ENCODE peak calls at places on chromosomes 6 and 20, in seven cellular contexts. F, J, A, U, Q, L and M are unnamed samples.

GRCh38 chr20:46572181-46572580 is 21.7 kb upstream of the OCSTAMP start:
- DNase-seq in L (no peak), Q (peak; percentile 85), U (no peak), J (no peak), F (no peak), A (no peak), M (no peak)

GRCh38 chr20:18524646-18525045 is 16.9 kb downstream of the SEC23B start:
- DNase-seq in A (no peak), L (no peak), Q (no peak), U (peak; percentile 76), J (no peak), F (no peak), M (no peak)

GRCh38 chr6:130307752-130308361 is 58.0 kb upstream of the TMEM200A start:
- DNase-seq in F (no peak), L (no peak), A (no peak), Q (no peak), U (peak; percentile 79), J (no peak), M (no peak)

GRCh38 chr6:149371154-149371553 is 28.9 kb upstream of the SUMO4 start:
- DNase-seq in F (no peak), U (no peak), J (no peak), A (no peak), L (no peak), Q (no peak), M (no peak)

GRCh38 chr6:108960601-108961000 is 112.4 kb downstream of the ARMC2 start:
- DNase-seq in J (no peak), F (no peak), U (no peak), L (no peak), A (no peak), Q (no peak), M (no peak)

GRCh38 chr6:149319413-149319812 is 1.9 kb downstream of the TAB2 start:
- DNase-seq in U (peak; percentile 5), J (no peak), A (no peak), F (no peak), Q (no peak), L (no peak), M (no peak)

GRCh38 chr6:5287205-5287965 is 26.1 kb downstream of the FARS2 start:
- DNase-seq in A (no peak), U (peak; percentile 85), Q (peak; percentile 32), J (no peak), L (peak; percentile 50), F (no peak), M (no peak)

GRCh38 chr20:54692168-54692887 is 216.9 kb downstream of the DOK5 start:
- DNase-seq in J (no peak), L (no peak), F (no peak), U (no peak), A (peak; percentile 40), Q (no peak), M (no peak)

GRCh38 chr6:29942275-29943052 is at the start of gene HLA-A:
- DNase-seq in F (peak; percentile 90), Q (peak; percentile 96), L (peak; percentile 96), U (peak; percentile 95), A (peak; percentile 97), J (peak; percentile 83), M (peak; percentile 89)

GRCh38 chr20:25632940-25633790 is 9.4 kb upstream of the NANP start:
- DNase-seq in U (peak; percentile 94), L (peak; percentile 26), J (no peak), Q (no peak), A (no peak), F (no peak), M (no peak)

GRCh38 chr20:16554766-16555543 is 18.3 kb downstream of the KIF16B start:
- DNase-seq in A (no peak), Q (no peak), F (no peak), L (no peak), J (no peak), U (no peak), M (no peak)

GRCh38 chr6:15493437-15494168 is 169.2 kb downstream of the DTNBP1 start:
- DNase-seq in A (peak; percentile 29), L (no peak), F (no peak), Q (no peak), J (no peak), U (peak; percentile 72), M (no peak)

GRCh38 chr6:6221829-6222535 is 98.5 kb downstream of the F13A1 start:
- DNase-seq in J (no peak), A (peak; percentile 63), Q (no peak), U (no peak), L (peak; percentile 61), F (no peak), M (no peak)